ENCODE peak calls at places on chromosome 15, in ten cellular contexts. S, M, G, Y, U, O, L, W, A and I are unnamed samples.

GRCh38 chr15:33451385-33451784 is 140.6 kb downstream of the RYR3 start:
- DNase-seq in S (no peak), M (no peak), G (no peak), Y (no peak), U (no peak), O (no peak), L (no peak), W (no peak), A (no peak), I (no peak)

GRCh38 chr15:80982205-80982604 is 7.4 kb downstream of the MESD start:
- DNase-seq in S (no peak), M (no peak), G (no peak), Y (peak), U (no peak), O (no peak), L (no peak), W (no peak), A (no peak), I (no peak)

GRCh38 chr15:81000144-81000625 is 538 bp upstream of the TLNRD1 start:
- DNase-seq in S (no peak), M (no peak), G (no peak), Y (no peak), U (peak), O (no peak), L (peak), W (no peak), A (no peak), I (no peak)

GRCh38 chr15:40420071-40420713 is 14.6 kb downstream of the IVD start:
- DNase-seq in S (no peak), M (no peak), G (no peak), Y (no peak), U (no peak), O (no peak), L (no peak), W (no peak), A (no peak), I (no peak)

GRCh38 chr15:68816795-68817303 is 3.8 kb downstream of the ANP32A start:
- DNase-seq in S (no peak), M (no peak), G (no peak), Y (no peak), U (peak), O (no peak), L (no peak), W (no peak), A (no peak), I (no peak)

GRCh38 chr15:90479656-90480055 is 50.1 kb upstream of the CRTC3 start:
- DNase-seq in S (no peak), M (no peak), G (no peak), Y (no peak), U (peak), O (peak), L (peak), W (no peak), A (peak), I (no peak)

GRCh38 chr15:27797765-27798164 is 301.4 kb downstream of the OCA2 start:
- DNase-seq in S (no peak), M (no peak), G (no peak), Y (no peak), U (no peak), O (no peak), L (no peak), W (no peak), A (no peak), I (no peak)

GRCh38 chr15:87461621-87462020 is 794.9 kb downstream of the NTRK3 start:
- DNase-seq in S (no peak), M (peak), G (peak), Y (no peak), U (no peak), O (no peak), L (no peak), W (no peak), A (no peak), I (no peak)

GRCh38 chr15:33649217-33649933 is 318.9 kb upstream of the CHRM5 start:
- DNase-seq in S (no peak), M (no peak), G (no peak), Y (no peak), U (no peak), O (no peak), L (no peak), W (no peak), A (no peak), I (no peak)

GRCh38 chr15:54990793-54991192 is 205.9 kb downstream of the RSL24D1 start:
- DNase-seq in S (no peak), M (no peak), G (no peak), Y (no peak), U (no peak), O (no peak), L (no peak), W (no peak), A (no peak), I (peak)

GRCh38 chr15:56948766-56949105 is 30.3 kb downstream of the TCF12 start:
- DNase-seq in S (no peak), M (no peak), G (peak), Y (no peak), U (no peak), O (no peak), L (peak), W (no peak), A (peak), I (no peak)

GRCh38 chr15:78082106-78082742 is 4.7 kb upstream of the TBC1D2B start:
- DNase-seq in S (no peak), M (no peak), G (no peak), Y (no peak), U (peak), O (no peak), L (peak), W (peak), A (peak), I (no peak)

GRCh38 chr15:66775127-66776105 is 73.4 kb downstream of the SMAD6 start:
- DNase-seq in S (no peak), M (no peak), G (no peak), Y (no peak), U (peak), O (peak), L (no peak), W (no peak), A (no peak), I (no peak)

GRCh38 chr15:94305133-94305532 is 73.8 kb downstream of the MCTP2 start:
- DNase-seq in S (no peak), M (no peak), G (no peak), Y (no peak), U (peak), O (peak), L (no peak), W (no peak), A (peak), I (no peak)

GRCh38 chr15:38631126-38632075 is 66.8 kb upstream of the RASGRP1 start:
- DNase-seq in S (no peak), M (no peak), G (no peak), Y (no peak), U (peak), O (no peak), L (no peak), W (no peak), A (no peak), I (no peak)

GRCh38 chr15:43484455-43484854 is 8.5 kb downstream of the TP53BP1 start:
- DNase-seq in S (no peak), M (no peak), G (no peak), Y (no peak), U (peak), O (no peak), L (peak), W (no peak), A (no peak), I (no peak)